ENCODE peak calls at places on chromosomes 3 and 15, in four cellular contexts. One of them, this sample, is unnamed.

GRCh38 chr3:125683067-125683844 is 88.0 kb upstream of the OSBPL11 start:
- DNase-seq in HuH-7: no peak
- DNase-seq in memory B cell: no peak
- DNase-seq in tibial nerve: no peak
- DNase-seq in this sample: no peak

GRCh38 chr3:143597774-143598652 is 250.3 kb downstream of the SLC9A9 start:
- DNase-seq in tibial nerve: no peak
- DNase-seq in HuH-7: no peak
- DNase-seq in memory B cell: no peak
- DNase-seq in this sample: no peak

GRCh38 chr3:136465296-136465695 is 215.2 kb downstream of the PCCB start:
- DNase-seq in HuH-7: no peak
- DNase-seq in memory B cell: no peak
- DNase-seq in tibial nerve: no peak
- DNase-seq in this sample: no peak

GRCh38 chr3:62559831-62560445 is 186.6 kb upstream of the FEZF2 start:
- DNase-seq in memory B cell: no peak
- DNase-seq in HuH-7: no peak
- DNase-seq in tibial nerve: no peak
- DNase-seq in this sample: no peak

GRCh38 chr3:155019576-155019975 is 60.5 kb upstream of the MME start:
- DNase-seq in memory B cell: no peak
- DNase-seq in HuH-7: no peak
- DNase-seq in tibial nerve: no peak
- DNase-seq in this sample: no peak

GRCh38 chr15:45522179-45522930 is at the start of gene SLC30A4:
- DNase-seq in tibial nerve: peak
- DNase-seq in memory B cell: peak
- DNase-seq in HuH-7: peak
- DNase-seq in this sample: peak

GRCh38 chr3:78351338-78351737 is 1311.4 kb downstream of the ROBO2 start:
- DNase-seq in tibial nerve: no peak
- DNase-seq in HuH-7: no peak
- DNase-seq in memory B cell: no peak
- DNase-seq in this sample: no peak

GRCh38 chr15:72176155-72176554 is 21.4 kb downstream of the GRAMD2A start:
- DNase-seq in tibial nerve: no peak
- DNase-seq in memory B cell: no peak
- DNase-seq in HuH-7: no peak
- DNase-seq in this sample: no peak

GRCh38 chr15:54776410-54776809 is 420.3 kb downstream of the RSL24D1 start:
- DNase-seq in HuH-7: no peak
- DNase-seq in memory B cell: no peak
- DNase-seq in tibial nerve: no peak
- DNase-seq in this sample: no peak

GRCh38 chr3:195580733-195581443 is 2.9 kb downstream of the APOD start:
- DNase-seq in HuH-7: no peak
- DNase-seq in tibial nerve: no peak
- DNase-seq in memory B cell: no peak
- DNase-seq in this sample: no peak

GRCh38 chr3:38549957-38550840 is 54.1 kb downstream of the EXOG start:
- DNase-seq in HuH-7: no peak
- DNase-seq in tibial nerve: no peak
- DNase-seq in memory B cell: no peak
- DNase-seq in this sample: no peak

GRCh38 chr3:58150800-58151199 is 60.0 kb downstream of the DNASE1L3 start:
- DNase-seq in HuH-7: no peak
- DNase-seq in memory B cell: no peak
- DNase-seq in tibial nerve: no peak
- DNase-seq in this sample: no peak

GRCh38 chr3:169591159-169591951 is 72.2 kb downstream of the MECOM start:
- DNase-seq in HuH-7: no peak
- DNase-seq in memory B cell: no peak
- DNase-seq in tibial nerve: no peak
- DNase-seq in this sample: no peak

GRCh38 chr3:11477286-11477935 is 166.3 kb downstream of the VGLL4 start:
- DNase-seq in tibial nerve: no peak
- DNase-seq in HuH-7: no peak
- DNase-seq in memory B cell: no peak
- DNase-seq in this sample: no peak

GRCh38 chr15:89436560-89437311 is 59.6 kb downstream of the RHCG start:
- DNase-seq in memory B cell: no peak
- DNase-seq in tibial nerve: no peak
- DNase-seq in HuH-7: no peak
- DNase-seq in this sample: no peak

GRCh38 chr15:36332301-36332700 is 247.1 kb upstream of the CDIN1 start:
- DNase-seq in memory B cell: no peak
- DNase-seq in tibial nerve: no peak
- DNase-seq in HuH-7: no peak
- DNase-seq in this sample: no peak

GRCh38 chr15:76217029-76217866 is 94.0 kb downstream of the ETFA start:
- DNase-seq in memory B cell: no peak
- DNase-seq in HuH-7: no peak
- DNase-seq in tibial nerve: no peak
- DNase-seq in this sample: no peak

GRCh38 chr3:50657407-50657806 is 17.3 kb upstream of the DOCK3 start:
- DNase-seq in tibial nerve: no peak
- DNase-seq in HuH-7: no peak
- DNase-seq in memory B cell: no peak
- DNase-seq in this sample: no peak

GRCh38 chr15:83973816-83974215 is 261.8 kb upstream of the GOLGA6L4 start:
- DNase-seq in HuH-7: peak
- DNase-seq in memory B cell: no peak
- DNase-seq in tibial nerve: no peak
- DNase-seq in this sample: no peak

GRCh38 chr3:7813412-7813811 is 688.2 kb upstream of the LMCD1 start:
- DNase-seq in HuH-7: no peak
- DNase-seq in memory B cell: no peak
- DNase-seq in tibial nerve: no peak
- DNase-seq in this sample: no peak

GRCh38 chr15:91586542-91586941 is 267.0 kb upstream of the SLCO3A1 start:
- DNase-seq in tibial nerve: no peak
- DNase-seq in HuH-7: no peak
- DNase-seq in memory B cell: no peak
- DNase-seq in this sample: no peak

GRCh38 chr3:64267774-64268604 is 42.7 kb upstream of the PRICKLE2 start:
- DNase-seq in memory B cell: no peak
- DNase-seq in HuH-7: no peak
- DNase-seq in tibial nerve: peak
- DNase-seq in this sample: no peak

GRCh38 chr15:62047278-62047847 is 12.9 kb downstream of the VPS13C start:
- DNase-seq in tibial nerve: no peak
- DNase-seq in memory B cell: no peak
- DNase-seq in HuH-7: no peak
- DNase-seq in this sample: no peak

GRCh38 chr3:184334470-184335158 is 2.8 kb upstream of the FAM131A start:
- DNase-seq in memory B cell: no peak
- DNase-seq in HuH-7: no peak
- DNase-seq in tibial nerve: no peak
- DNase-seq in this sample: no peak

GRCh38 chr15:70199601-70200000 is 101.9 kb upstream of the TLE3 start:
- DNase-seq in tibial nerve: no peak
- DNase-seq in HuH-7: no peak
- DNase-seq in memory B cell: peak
- DNase-seq in this sample: no peak

This sample was measured in GM12892.